ENCODE peak calls at places on chromosome 22, in five cellular contexts. W is neuronal stem cell, I is mucosa of descending colon, B is coronary artery, L is skeletal muscle cell. X is an unnamed sample.

GRCh38 chr22:50085211-50085999 is at the start of gene MLC1:
- DNase-seq in W (no peak), I (no peak), B (no peak), L (no peak), X (peak; percentile 14)

GRCh38 chr22:21807545-21807944 is 59.9 kb downstream of the MAPK1 start:
- DNase-seq in L (no peak), I (no peak), B (no peak), W (no peak), X (no peak)

GRCh38 chr22:18057568-18058209 is 20.1 kb upstream of the PEX26 start:
- DNase-seq in L (peak; percentile 98), W (no peak), I (peak; percentile 59), B (peak; percentile 91), X (no peak)

GRCh38 chr22:38830026-38830844 is 13.6 kb downstream of the NPTXR start:
- DNase-seq in B (no peak), L (no peak), I (no peak), W (no peak), X (no peak)

GRCh38 chr22:35838849-35839646 is 121.4 kb downstream of the APOL5 start:
- DNase-seq in B (no peak), I (peak; percentile 35), W (peak; percentile 27), L (no peak), X (peak; percentile 7)

GRCh38 chr22:50728523-50728931 is 9.5 kb upstream of the ACR start:
- DNase-seq in W (no peak), B (no peak), L (no peak), I (no peak), X (no peak)

GRCh38 chr22:18145676-18146388 is 4.1 kb upstream of the USP18 start:
- DNase-seq in L (no peak), W (no peak), B (no peak), I (no peak), X (no peak)

GRCh38 chr22:28027453-28028448 is 108.7 kb upstream of the PITPNB start:
- DNase-seq in B (no peak), L (no peak), I (no peak), W (no peak), X (no peak)

GRCh38 chr22:19022755-19023154 is 86.7 kb upstream of the PRODH start:
- DNase-seq in L (no peak), I (no peak), W (no peak), B (no peak), X (peak; percentile 78)

GRCh38 chr22:24059121-24059520 is 48.0 kb downstream of the CABIN1 start:
- DNase-seq in B (peak; percentile 71), L (peak; percentile 87), I (no peak), W (no peak), X (no peak)

GRCh38 chr22:35140879-35141745 is 75.2 kb downstream of the ISX start:
- DNase-seq in W (peak; percentile 26), L (no peak), B (no peak), I (peak; percentile 91), X (no peak)

GRCh38 chr22:20298110-20298802 is 21.6 kb downstream of the DGCR6L start:
- DNase-seq in W (no peak), B (no peak), I (peak; percentile 10), L (no peak), X (no peak)
- H3K4me3 ChIP-seq in W (no peak overlapping the region), B (peak overlapping the region; percentile 83), I (no peak overlapping the region), L (no peak overlapping the region), X (no peak overlapping the region)

DNA sequence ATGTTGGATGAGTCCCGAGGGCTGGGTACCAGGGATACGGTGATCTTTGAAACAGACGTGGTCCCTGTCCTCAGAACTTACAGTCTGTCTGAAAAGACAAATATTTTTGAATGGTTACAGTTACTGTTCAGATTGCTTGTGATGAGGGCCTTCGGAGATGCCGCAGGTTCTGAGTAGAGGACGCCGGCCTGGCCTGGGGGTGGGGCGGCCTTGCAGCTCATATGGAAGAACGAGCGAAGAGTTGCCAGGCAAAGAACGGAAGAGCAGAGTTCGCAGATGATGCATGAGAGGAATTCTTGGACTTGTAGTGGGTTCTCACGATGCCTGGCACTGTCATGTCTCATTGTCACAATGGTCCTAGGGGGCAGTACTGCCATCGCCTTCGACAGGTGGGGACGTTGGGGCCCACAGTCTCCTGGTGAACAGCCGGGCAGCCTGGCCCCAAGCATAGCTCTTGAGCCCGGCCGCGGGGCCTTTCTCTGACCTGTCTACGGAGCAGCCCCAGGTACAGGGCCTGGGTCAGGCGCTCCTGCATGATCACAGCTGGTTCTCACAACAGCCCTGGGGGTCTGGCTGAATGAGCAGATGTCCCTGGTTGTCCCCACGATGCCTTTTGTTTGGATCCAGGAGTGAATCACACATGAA is 60.9 kb upstream of the PARVG start:
- DNase-seq in I (no peak), B (no peak), L (no peak), W (no peak), X (no peak)
- H3K4me3 ChIP-seq in I (no peak overlapping the region), B (no peak overlapping the region), L (no peak overlapping the region), W (no peak overlapping the region), X (no peak overlapping the region)

GRCh38 chr22:29308148-29308790 is 1.8 kb downstream of the GAS2L1 start:
- DNase-seq in B (peak; percentile 78), W (no peak), I (no peak), L (no peak), X (no peak)
- H3K4me3 ChIP-seq in B (peak overlapping the region; percentile 98), W (no peak overlapping the region), I (no peak overlapping the region), L (no peak overlapping the region), X (peak overlapping the region; percentile 78)

GRCh38 chr22:20548806-20549205 is 41.4 kb downstream of the MED15 start:
- DNase-seq in I (no peak), W (no peak), L (no peak), B (no peak), X (no peak)
- H3K4me3 ChIP-seq in I (no peak overlapping the region), W (no peak overlapping the region), L (no peak overlapping the region), B (no peak overlapping the region), X (no peak overlapping the region)

X was measured in Jurkat, Clone E6-1.